ENCODE peak calls at places on chromosomes 1 and 21, in four cellular contexts. N, Z, J and Q are unnamed samples.

GRCh38 chr1:161983725-161984124 is 39.9 kb downstream of the OLFML2B start:
- DNase-seq in J (no peak), Z (no peak), N (no peak), Q (no peak)

GRCh38 chr1:27322569-27323116 is 680 bp downstream of the TMEM222 start:
- DNase-seq in N (no peak), Z (no peak), J (no peak), Q (no peak)

GRCh38 chr1:191641420-191642215 is 516.6 kb upstream of the RGS18 start:
- DNase-seq in J (no peak), N (no peak), Z (no peak), Q (no peak)

GRCh38 chr1:48462716-48463285 is 9.2 kb downstream of the SPATA6 start:
- DNase-seq in N (no peak), J (no peak), Z (no peak), Q (no peak)

GRCh38 chr1:209641216-209642181 is 10.7 kb downstream of the LAMB3 start:
- DNase-seq in Z (peak; percentile 88), N (peak; percentile 78), J (peak; percentile 78), Q (peak; percentile 82)

GRCh38 chr1:27350673-27351540 is 9.1 kb downstream of the SYTL1 start:
- DNase-seq in J (peak; percentile 65), Z (peak; percentile 98), N (no peak), Q (peak; percentile 43)

GRCh38 chr1:212452323-212453155 is 19.8 kb downstream of the NENF start:
- DNase-seq in J (no peak), Z (no peak), N (no peak), Q (peak; percentile 59)

GRCh38 chr1:27575861-27576331 is 28.0 kb downstream of the AHDC1 start:
- DNase-seq in N (peak; percentile 88), Z (peak; percentile 94), J (peak; percentile 94), Q (peak; percentile 69)

GRCh38 chr1:23756676-23757075 is 13.4 kb downstream of the ELOA start:
- DNase-seq in Z (no peak), J (no peak), N (no peak), Q (no peak)

GRCh38 chr1:60227581-60228252 is 154.1 kb upstream of the C1orf87 start:
- DNase-seq in Z (no peak), J (no peak), N (no peak), Q (no peak)

GRCh38 chr1:17875882-17876280 is 120.7 kb downstream of the ACTL8 start:
- DNase-seq in J (no peak), N (no peak), Z (peak; percentile 37), Q (no peak)

GRCh38 chr1:242449211-242449610 is 75.3 kb downstream of the PLD5 start:
- DNase-seq in J (no peak), N (no peak), Z (peak; percentile 5), Q (no peak)

GRCh38 chr21:15631342-15631741 is 98.4 kb upstream of the USP25 start:
- DNase-seq in N (no peak), Z (no peak), J (no peak), Q (no peak)

GRCh38 chr1:195188821-195189220 is 1419.4 kb downstream of the KCNT2 start:
- DNase-seq in N (no peak), J (no peak), Z (no peak), Q (no peak)

GRCh38 chr1:205842177-205842576 is 7.8 kb downstream of the PM20D1 start:
- DNase-seq in J (no peak), N (no peak), Z (peak; percentile 60), Q (no peak)

GRCh38 chr1:15707239-15707940 is 23.3 kb downstream of the PLEKHM2 start:
- DNase-seq in N (no peak), Z (no peak), J (no peak), Q (no peak)

GRCh38 chr1:2050482-2050792 is 226 bp downstream of the PRKCZ start:
- DNase-seq in N (no peak), J (no peak), Z (no peak), Q (no peak)

GRCh38 chr1:198167436-198167934 is 10.7 kb downstream of the NEK7 start:
- DNase-seq in J (no peak), N (no peak), Z (peak; percentile 67), Q (no peak)

GRCh38 chr1:64686828-64687724 is 57.8 kb upstream of the RAVER2 start:
- DNase-seq in J (peak; percentile 23), N (peak; percentile 54), Z (peak; percentile 45), Q (no peak)

GRCh38 chr1:155131285-155131684 is 3.6 kb downstream of the EFNA1 start:
- DNase-seq in Z (no peak), N (peak; percentile 92), J (peak; percentile 96), Q (no peak)

GRCh38 chr1:8858888-8859706 is 19.4 kb downstream of the ENO1 start:
- DNase-seq in N (peak; percentile 57), Z (peak; percentile 60), J (peak; percentile 86), Q (peak; percentile 63)

GRCh38 chr1:168454211-168454815 is 89.5 kb downstream of the XCL2 start:
- DNase-seq in N (no peak), J (no peak), Z (no peak), Q (no peak)

GRCh38 chr1:177915641-177916040 is 54.2 kb downstream of the SEC16B start:
- DNase-seq in N (no peak), Z (no peak), J (no peak), Q (no peak)

GRCh38 chr1:116763787-116764465 is 9.7 kb downstream of the CD2 start:
- DNase-seq in N (peak; percentile 71), Z (peak; percentile 46), J (peak; percentile 36), Q (peak; percentile 20)

GRCh38 chr1:160171352-160171751 is 19.0 kb upstream of the CASQ1 start:
- DNase-seq in Z (no peak), N (no peak), J (no peak), Q (no peak)

GRCh38 chr1:39808784-39809517 is 20.3 kb upstream of the BMP8B start:
- DNase-seq in J (no peak), N (no peak), Z (no peak), Q (no peak)

DNA sequence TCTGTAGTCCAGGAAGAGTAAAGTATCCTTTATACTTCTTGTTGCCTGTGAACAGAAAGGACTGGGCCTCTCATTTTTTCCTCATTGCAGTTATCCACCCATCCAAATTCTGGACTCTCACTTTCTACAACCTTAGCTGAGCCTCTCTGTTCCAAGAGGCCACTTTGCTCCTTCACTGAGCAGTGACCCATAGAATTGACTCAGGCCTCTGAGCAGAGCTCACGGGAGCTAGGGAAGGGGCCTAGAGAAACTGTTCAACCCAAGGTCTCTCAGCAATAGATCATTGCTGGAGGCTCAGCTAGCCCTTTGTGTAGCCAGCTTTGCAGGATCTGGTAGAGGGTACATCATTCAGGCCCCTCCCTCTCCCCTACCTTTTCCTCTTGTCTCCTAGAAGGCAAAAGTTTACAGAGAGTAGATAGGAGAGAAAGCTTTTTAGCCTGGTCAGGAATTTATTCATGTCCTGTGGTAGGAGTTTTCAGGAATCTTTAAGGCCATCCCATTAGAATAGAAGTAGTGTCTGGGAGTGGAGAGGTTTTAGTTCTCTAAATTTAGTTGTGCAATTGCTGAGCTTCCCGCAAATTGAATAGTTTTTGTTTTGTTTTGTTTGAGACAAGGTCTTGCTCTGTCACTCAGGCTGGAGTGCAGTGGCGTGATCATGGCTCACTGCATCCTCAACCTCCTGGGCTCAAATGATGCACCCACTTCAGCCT is 6.7 kb downstream of the INTS3 start:
- DNase-seq in N (no peak), Z (no peak), J (peak; percentile 65), Q (no peak)
- H3K27ac ChIP-seq in N (peak overlapping the region; percentile 41), Z (no peak overlapping the region), J (peak overlapping the region; percentile 24), Q (no peak overlapping the region)

DNA sequence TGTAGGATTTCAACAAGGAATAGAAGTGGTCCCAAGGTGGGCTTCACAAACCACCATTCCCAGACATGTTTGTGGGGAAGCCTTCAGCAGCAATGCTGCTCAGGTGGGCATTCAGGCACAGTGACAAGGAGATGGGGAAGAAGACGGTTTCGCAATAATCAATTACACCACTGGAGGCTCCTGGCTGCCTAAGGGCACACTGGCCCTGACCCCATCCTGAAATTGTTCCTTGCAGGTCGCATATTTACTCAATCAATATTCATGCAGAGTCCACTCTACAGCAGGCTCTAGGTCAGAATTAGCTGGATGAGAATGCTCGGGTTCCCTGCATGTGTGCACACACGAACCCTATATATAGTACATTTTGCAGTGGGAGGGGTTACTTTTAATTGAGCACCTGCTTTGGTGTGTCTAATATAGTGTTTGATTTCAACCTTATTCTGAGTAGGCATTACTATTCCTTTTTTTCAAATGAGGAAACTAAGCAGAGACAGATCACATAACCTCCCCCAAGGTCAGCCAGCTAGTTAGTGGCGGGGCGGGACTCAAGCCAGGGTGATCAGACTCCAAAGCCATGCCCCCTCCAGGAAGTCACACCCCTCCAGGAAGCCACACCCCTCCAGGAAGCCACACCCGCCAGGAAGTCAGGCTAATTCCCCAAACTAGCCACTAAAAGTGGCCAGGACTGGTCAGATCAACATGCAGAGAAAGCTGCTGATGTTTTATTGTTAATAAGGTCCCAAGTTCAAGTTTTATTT is 106.5 kb downstream of the HLCS start:
- DNase-seq in Z (peak; percentile 29), N (peak; percentile 92), J (peak; percentile 35), Q (peak; percentile 51)
- H3K4me3 ChIP-seq in Z (no peak overlapping the region), N (no peak overlapping the region), J (no peak overlapping the region), Q (no peak overlapping the region)

GRCh38 chr1:203619091-203619780 is 7.4 kb upstream of the ATP2B4 start:
- DNase-seq in Z (no peak), J (no peak), N (no peak), Q (no peak)
- H3K27ac ChIP-seq in Z (no peak overlapping the region), J (no peak overlapping the region), N (no peak overlapping the region), Q (no peak overlapping the region)

GRCh38 chr1:113982955-113983742 is 3.9 kb downstream of the OLFML3 start:
- DNase-seq in N (no peak), J (no peak), Z (no peak), Q (no peak)
- H3K4me3 ChIP-seq in N (no peak overlapping the region), J (no peak overlapping the region), Z (no peak overlapping the region), Q (no peak overlapping the region)

GRCh38 chr1:151167116-151167515 is 1.2 kb downstream of the SCNM1 start:
- DNase-seq in J (no peak), Z (no peak), N (no peak), Q (no peak)
- H3K27ac ChIP-seq in J (no peak overlapping the region), Z (peak overlapping the region; percentile 68), N (no peak overlapping the region), Q (no peak overlapping the region)

DNA sequence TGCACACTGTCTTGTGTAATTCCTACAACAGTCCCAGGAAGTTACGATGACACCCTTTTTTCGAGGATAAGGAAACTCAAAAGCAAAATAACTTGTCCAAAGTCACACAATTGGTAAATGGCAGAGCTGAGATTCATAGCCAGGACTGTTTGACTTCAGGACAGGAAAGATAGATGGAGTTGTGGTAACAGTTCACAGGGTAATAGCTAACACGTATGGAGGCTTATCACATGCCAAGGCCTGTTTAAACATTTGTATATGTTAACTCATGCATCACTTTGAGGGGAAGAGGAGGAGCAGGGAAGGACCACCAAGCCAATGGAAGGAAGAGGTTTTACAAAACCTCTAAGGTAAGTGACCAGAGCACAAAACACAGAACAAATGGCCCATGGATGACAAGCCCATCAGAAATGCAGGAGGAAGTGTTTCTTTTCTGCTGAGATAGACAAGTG is 2.8 kb downstream of the DHCR24 start:
- DNase-seq in N (no peak), Z (no peak), J (no peak), Q (no peak)
- H3K4me3 ChIP-seq in N (no peak overlapping the region), Z (no peak overlapping the region), J (no peak overlapping the region), Q (no peak overlapping the region)

GRCh38 chr1:234507626-234508387 is 28.8 kb upstream of the TARBP1 start:
- DNase-seq in J (no peak), N (no peak), Z (no peak), Q (no peak)
- H3K27ac ChIP-seq in J (peak overlapping the region; percentile 37), N (no peak overlapping the region), Z (no peak overlapping the region), Q (no peak overlapping the region)